ENCODE peak calls at places on chromosome 22, in ten cellular contexts. N is PC-3; F is cardiac fibroblast; U is HFFc6; H is ascending aorta; K is CD4-positive, alpha-beta T cell; X is RWPE1; C is AG09309; W is spleen; P is fibroblast of mammary gland. M is an unnamed sample.

GRCh38 chr22:20186871-20187546 is 36.2 kb upstream of the CCDC188 start:
- DNase-seq in P (no peak), K (no peak), X (no peak), H (no peak), U (no peak), F (no peak), N (no peak), C (no peak), W (no peak), M (no peak)

GRCh38 chr22:47629273-47629711 is 866.8 kb downstream of the TBC1D22A start:
- DNase-seq in W (no peak), X (no peak), U (no peak), N (no peak), C (no peak), K (no peak), P (no peak), F (no peak), H (no peak), M (peak; percentile 35)

GRCh38 chr22:20671409-20672081 is 102.4 kb upstream of the SERPIND1 start:
- DNase-seq in P (no peak), K (no peak), X (no peak), F (no peak), U (no peak), C (no peak), H (no peak), N (no peak), W (no peak), M (no peak)

GRCh38 chr22:19706661-19707151 is 7.6 kb upstream of the SEPTIN5 start:
- DNase-seq in X (no peak), P (no peak), K (no peak), N (no peak), W (no peak), U (no peak), F (no peak), H (peak; percentile 7), C (no peak), M (peak; percentile 47)

GRCh38 chr22:28563636-28564035 is 116.0 kb downstream of the TTC28 start:
- DNase-seq in K (no peak), N (no peak), C (no peak), H (no peak), U (no peak), W (no peak), P (no peak), X (no peak), F (no peak), M (no peak)

GRCh38 chr22:27420817-27421361 is 380.7 kb downstream of the MN1 start:
- DNase-seq in W (peak; percentile 24), P (peak; percentile 93), H (peak; percentile 93), C (peak; percentile 67), K (no peak), U (peak; percentile 59), F (peak; percentile 98), N (peak; percentile 73), X (peak; percentile 41), M (no peak)

GRCh38 chr22:26905640-26906039 is 248.3 kb downstream of the MIAT start:
- DNase-seq in F (no peak), H (no peak), W (no peak), P (no peak), C (no peak), N (no peak), X (no peak), U (no peak), K (no peak), M (no peak)

GRCh38 chr22:27804683-27805297 is 3.2 kb upstream of the MN1 start:
- DNase-seq in C (peak; percentile 18), X (peak; percentile 20), F (peak; percentile 78), H (peak; percentile 87), W (no peak), K (peak; percentile 37), P (peak; percentile 59), U (peak; percentile 46), N (peak; percentile 66), M (peak; percentile 90)

GRCh38 chr22:34866501-34867171 is 199.3 kb upstream of the ISX start:
- DNase-seq in U (peak; percentile 0), P (peak; percentile 52), W (no peak), F (peak; percentile 1), C (no peak), N (no peak), K (no peak), H (no peak), X (no peak), M (no peak)

GRCh38 chr22:38862375-38863329 is 9.4 kb downstream of the CBX6 start:
- DNase-seq in X (no peak), W (no peak), N (no peak), K (no peak), F (no peak), U (no peak), C (no peak), P (peak; percentile 37), H (peak; percentile 85), M (peak; percentile 61)

GRCh38 chr22:19974935-19975706 is 33.5 kb upstream of the TXNRD2 start:
- DNase-seq in K (no peak), F (peak; percentile 16), P (no peak), U (no peak), N (peak; percentile 9), W (no peak), X (peak; percentile 51), C (no peak), H (no peak), M (peak; percentile 62)

GRCh38 chr22:19419464-19420178 is 11.9 kb downstream of the HIRA start:
- DNase-seq in C (no peak), F (peak; percentile 15), H (no peak), N (no peak), X (no peak), U (no peak), P (no peak), W (no peak), K (no peak), M (peak; percentile 81)

GRCh38 chr22:21873619-21874018 is 6.2 kb upstream of the MAPK1 start:
- DNase-seq in C (no peak), U (no peak), F (no peak), K (no peak), W (no peak), N (no peak), P (no peak), X (no peak), H (no peak), M (no peak)
- TF ChIP-seq CTCF in C (no peak), U (no peak), F (no peak), K (no peak), W (no peak), N (no peak), P (no peak), X (no peak), H (no peak), M (no peak)

DNA sequence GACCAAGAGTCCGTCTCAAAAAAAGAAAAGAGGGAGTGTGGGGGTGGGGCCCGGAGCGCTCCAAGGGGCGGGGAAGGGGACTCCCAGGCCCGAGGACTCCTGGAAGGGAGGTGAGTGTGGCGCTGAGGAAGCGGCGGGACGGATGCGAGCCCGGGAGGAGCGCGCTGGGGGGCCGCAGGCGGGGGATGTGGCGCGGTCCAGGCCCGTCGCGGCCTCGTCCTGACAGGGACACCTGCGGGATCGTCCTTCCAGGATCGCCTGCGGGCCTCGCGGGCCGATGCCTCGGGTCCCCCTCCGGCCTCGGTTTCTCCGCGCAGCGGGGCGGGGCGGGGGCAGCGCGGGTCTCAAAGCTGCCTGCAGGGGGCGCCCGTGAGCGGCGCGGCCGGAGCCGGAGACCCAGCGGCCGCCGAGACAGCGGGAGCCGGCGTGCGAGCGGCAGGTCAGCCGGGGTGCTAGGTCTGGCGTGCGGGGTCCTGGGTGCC is 3.8 kb upstream of the ADORA2A start:
- DNase-seq in X (peak; percentile 43), F (peak; percentile 40), C (no peak), P (no peak), N (peak; percentile 34), K (peak; percentile 63), W (peak; percentile 95), H (no peak), U (no peak), M (peak; percentile 88)
- TF ChIP-seq CTCF in X (peak; percentile 90), F (peak; percentile 27), C (peak; percentile 50), P (peak; percentile 17), N (peak; percentile 63), K (peak; percentile 78), W (peak; percentile 57), H (peak; percentile 94), U (peak; percentile 97), M (peak; percentile 97)

DNA sequence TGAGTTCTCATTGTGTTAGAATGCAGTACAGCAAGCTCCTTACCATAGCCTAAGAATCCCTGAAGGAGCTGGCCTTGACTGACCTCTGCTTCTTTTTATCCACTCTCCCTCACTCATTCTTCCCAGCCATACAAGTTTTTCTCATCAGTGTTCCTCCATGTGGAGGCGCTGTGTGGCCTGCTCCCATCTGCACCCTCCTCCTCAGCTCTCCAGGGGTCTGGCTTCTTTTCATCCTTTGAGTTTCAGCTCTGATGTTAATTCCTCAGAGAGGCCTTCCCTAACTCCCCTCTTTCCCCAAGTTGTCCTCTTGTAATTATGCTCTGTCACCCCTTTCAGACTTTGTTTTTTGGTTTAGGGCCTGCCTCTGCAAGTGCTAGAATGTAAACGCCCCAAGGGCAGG is 144.8 kb downstream of the WNT7B start:
- DNase-seq in P (no peak), W (no peak), F (no peak), U (no peak), X (no peak), C (no peak), K (no peak), N (no peak), H (no peak), M (peak; percentile 74)
- TF ChIP-seq CTCF in P (peak; percentile 3), W (no peak), F (no peak), U (peak; percentile 47), X (no peak), C (peak; percentile 17), K (no peak), N (peak; percentile 27), H (no peak), M (peak; percentile 67)

DNA sequence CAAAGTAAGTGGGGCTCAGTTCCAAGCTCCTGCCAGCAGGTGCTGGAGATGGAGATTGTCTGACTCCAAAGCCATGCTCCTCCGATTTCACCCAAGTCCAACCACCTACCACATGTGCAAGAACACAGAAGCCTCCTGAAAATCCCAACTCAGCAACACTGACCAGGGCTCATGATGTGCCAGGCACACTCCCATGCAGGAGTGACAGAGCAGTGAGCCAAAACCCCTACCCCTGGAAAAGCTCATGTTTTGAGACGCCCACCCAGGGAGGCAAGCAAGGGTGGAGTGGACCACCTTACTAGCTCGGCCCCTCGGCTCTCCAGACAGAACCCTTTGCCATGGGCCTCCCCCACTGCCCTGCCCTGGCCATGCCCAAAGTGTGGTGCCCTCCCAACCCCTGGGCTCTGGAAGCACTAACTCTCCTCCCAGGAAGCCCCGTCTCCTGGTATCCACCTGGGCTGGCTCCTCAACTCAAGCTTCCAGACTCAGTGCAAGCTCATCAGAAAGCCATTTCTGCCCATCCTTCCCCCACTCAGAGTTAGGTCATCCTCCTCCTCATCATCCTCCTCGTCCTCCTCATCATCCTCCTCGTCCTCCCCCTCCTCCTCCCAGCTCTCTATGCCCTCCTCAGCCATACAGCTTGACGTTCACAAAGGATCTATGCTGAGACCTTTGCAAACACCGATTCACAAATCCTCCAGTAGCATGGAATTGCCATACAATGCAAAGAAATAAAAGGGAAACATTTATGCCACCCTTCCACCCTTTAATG is 154.9 kb downstream of the MPPED1 start:
- DNase-seq in C (no peak), U (no peak), X (no peak), P (no peak), N (no peak), K (no peak), F (no peak), H (no peak), W (no peak), M (no peak)
- TF ChIP-seq CTCF in C (no peak), U (no peak), X (no peak), P (no peak), N (no peak), K (no peak), F (no peak), H (no peak), W (no peak), M (peak; percentile 49)

M was measured in endodermal cell.